ENCODE peak calls at places on chromosomes 16 and 17, in seven cellular contexts. X, O, F, W, J, H and K are unnamed samples. For H3K4me1, the result is how much of the 10 kb centered on the place peaks cover.

GRCh38 chr16:48193846-48194245 is 38.1 kb upstream of the ABCC12 start:
- DNase-seq in O (no peak), X (no peak), W (no peak), H (no peak), F (no peak), J (no peak), K (no peak)

GRCh38 chr17:14245002-14245401 is 8.3 kb upstream of the CDRT15 start:
- DNase-seq in X (no peak), H (no peak), F (no peak), J (no peak), O (no peak), W (no peak), K (peak)

GRCh38 chr17:21376835-21377690 is 906 bp downstream of the KCNJ12 start:
- DNase-seq in X (peak), W (peak), J (no peak), O (no peak), H (no peak), F (no peak), K (no peak)

GRCh38 chr17:48471807-48472484 is 41.9 kb upstream of the SKAP1 start:
- DNase-seq in F (no peak), W (peak), O (no peak), J (no peak), H (no peak), X (no peak), K (no peak)

GRCh38 chr16:19071811-19072777 is 4.7 kb downstream of the COQ7 start:
- DNase-seq in J (no peak), X (peak), H (peak), F (peak), W (peak), O (peak), K (peak)

GRCh38 chr17:78709688-78710290 is 72.3 kb downstream of the CYTH1 start:
- DNase-seq in W (peak), O (no peak), X (no peak), F (no peak), H (no peak), J (no peak), K (no peak)

GRCh38 chr16:29318037-29318436 is 88.5 kb downstream of the NPIPB11 start:
- DNase-seq in W (no peak), F (no peak), J (no peak), O (no peak), X (peak), H (no peak), K (peak)

GRCh38 chr16:89785523-89786155 is 30.8 kb downstream of the FANCA start:
- DNase-seq in O (peak), H (no peak), W (no peak), F (no peak), X (no peak), J (no peak), K (no peak)

GRCh38 chr17:77214743-77215142 is 74.0 kb downstream of the SEC14L1 start:
- DNase-seq in F (no peak), H (peak), X (peak), O (no peak), J (no peak), W (peak), K (no peak)

GRCh38 chr17:30217054-30217453 is 18.4 kb downstream of the SLC6A4 start:
- DNase-seq in J (no peak), F (no peak), O (no peak), H (no peak), X (no peak), W (no peak), K (no peak)

GRCh38 chr17:10149573-10150399 is 48.6 kb downstream of the GAS7 start:
- DNase-seq in W (no peak), F (no peak), X (peak), H (no peak), O (no peak), J (no peak), K (no peak)

GRCh38 chr17:74201250-74201649 is 2.2 kb upstream of the RPL38 start:
- DNase-seq in X (peak), O (no peak), H (no peak), F (no peak), W (no peak), J (no peak), K (no peak)

GRCh38 chr16:83954577-83955016 is 1.6 kb downstream of the OSGIN1 start:
- DNase-seq in O (no peak), J (peak), F (peak), X (peak), H (no peak), W (peak), K (peak)

GRCh38 chr17:38578229-38578628 is 27.5 kb downstream of the SRCIN1 start:
- DNase-seq in H (no peak), F (no peak), W (peak), J (no peak), X (no peak), O (no peak), K (peak)

GRCh38 chr16:52078716-52079655 is 468.0 kb downstream of the TOX3 start:
- DNase-seq in O (no peak), F (no peak), W (no peak), X (no peak), H (no peak), J (no peak), K (no peak)

GRCh38 chr17:35892091-35892637 is 12.0 kb upstream of the CCL5 start:
- DNase-seq in W (no peak), X (peak), O (no peak), H (no peak), F (no peak), J (no peak), K (no peak)

GRCh38 chr16:3652373-3653037 is 2.0 kb upstream of the DNASE1 start:
- DNase-seq in J (no peak), W (no peak), O (no peak), X (no peak), F (peak), H (no peak), K (no peak)

GRCh38 chr17:3636908-3637373 is 381 bp downstream of the CTNS start:
- DNase-seq in J (no peak), F (no peak), X (no peak), W (no peak), O (no peak), H (no peak), K (no peak)

GRCh38 chr16:23160082-23160481 is 10.8 kb upstream of the USP31 start:
- DNase-seq in O (no peak), W (no peak), F (no peak), J (no peak), H (no peak), X (no peak), K (no peak)

GRCh38 chr17:48636177-48637018 is 10.2 kb upstream of the HOXB9 start:
- DNase-seq in X (peak), J (no peak), W (peak), O (peak), F (peak), H (peak), K (peak)

GRCh38 chr16:65938083-65938482 is 428.4 kb upstream of the CDH5 start:
- DNase-seq in W (no peak), F (no peak), H (no peak), J (no peak), O (no peak), X (no peak), K (no peak)

GRCh38 chr16:31181102-31181830 is 1.3 kb downstream of the FUS start:
- DNase-seq in W (no peak), O (no peak), F (peak), J (no peak), X (no peak), H (peak), K (peak)

GRCh38 chr16:29770250-29770929 is 7.7 kb upstream of the ZG16 start:
- DNase-seq in H (no peak), W (no peak), F (no peak), O (no peak), X (no peak), J (no peak), K (no peak)

GRCh38 chr17:39666601-39667261 is 1.5 kb upstream of the PNMT start:
- DNase-seq in O (no peak), X (peak), H (no peak), F (no peak), W (no peak), J (no peak), K (no peak)

GRCh38 chr17:74639704-74640142 is 16.2 kb upstream of the CD300E start:
- DNase-seq in O (no peak), F (peak), W (no peak), H (peak), X (no peak), J (no peak), K (no peak)

GRCh38 chr16:2529061-2529931 is 1.9 kb downstream of the CEMP1 start:
- DNase-seq in X (no peak), O (no peak), J (no peak), H (no peak), F (no peak), W (peak), K (peak)

GRCh38 chr17:17497065-17497844 is 1.1 kb upstream of the RASD1 start:
- DNase-seq in W (no peak), F (peak), O (no peak), H (no peak), J (no peak), X (no peak), K (no peak)

GRCh38 chr17:4742629-4743028 is 2.9 kb upstream of the CXCL16 start:
- DNase-seq in W (no peak), H (no peak), J (no peak), F (no peak), X (no peak), O (no peak), K (no peak)

GRCh38 chr16:12706628-12707027 is 97.1 kb downstream of the CPPED1 start:
- DNase-seq in W (no peak), X (no peak), F (no peak), J (no peak), H (no peak), O (no peak), K (no peak)

GRCh38 chr16:2853531-2854073 is 4.4 kb downstream of the PRSS22 start:
- DNase-seq in W (no peak), J (no peak), X (no peak), F (no peak), O (no peak), H (no peak), K (no peak)

GRCh38 chr17:72588561-72588960 is 467.7 kb downstream of the SOX9 start:
- DNase-seq in X (no peak), F (no peak), H (no peak), J (no peak), W (no peak), O (no peak), K (no peak)

GRCh38 chr17:83099570-83100181 is 20.3 kb downstream of the METRNL start:
- DNase-seq in X (no peak), J (no peak), F (no peak), O (no peak), H (no peak), W (no peak), K (no peak)

GRCh38 chr17:34665803-34666763 is 86.7 kb downstream of the TMEM132E start:
- DNase-seq in O (no peak), J (no peak), W (peak), X (no peak), F (no peak), H (no peak), K (no peak)

GRCh38 chr16:78648517-78648916 is 549.1 kb downstream of the WWOX start:
- DNase-seq in J (no peak), F (no peak), W (no peak), H (no peak), X (no peak), O (no peak), K (no peak)

GRCh38 chr16:82059161-82059982 is 24.3 kb downstream of the HSD17B2 start:
- DNase-seq in O (no peak), F (no peak), J (no peak), W (no peak), X (no peak), H (no peak), K (no peak)

GRCh38 chr17:57889892-57890856 is 40.3 kb upstream of the MRPS23 start:
- DNase-seq in H (no peak), J (peak), X (peak), F (peak), W (peak), O (no peak), K (no peak)

DNA sequence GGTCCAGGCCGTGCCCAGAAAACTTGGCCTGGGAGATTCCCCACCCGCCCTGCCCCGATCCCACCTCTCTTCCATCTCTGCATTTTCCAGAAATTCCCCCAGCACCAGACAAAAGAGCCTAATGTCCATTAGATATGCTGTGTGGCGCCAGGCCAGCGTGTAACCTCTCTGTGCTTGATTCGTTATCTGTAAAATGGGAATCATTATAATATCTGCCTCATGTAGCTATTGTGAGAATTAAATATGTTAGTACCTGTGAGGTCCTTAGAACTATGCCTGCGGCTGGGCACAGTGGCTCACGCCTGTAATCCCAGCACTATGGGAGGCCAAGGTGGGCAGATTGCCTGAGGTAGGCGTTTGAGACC is 33.6 kb upstream of the IL21R start:
- DNase-seq in J (no peak), X (no peak), H (no peak), O (peak), W (no peak), F (no peak), K (no peak)
- H3K4me1 ChIP-seq in J (under half), X (under half), H (under half), O (half or more), W (under half), F (under half), K (under half)

GRCh38 chr17:56834380-56835258 is 668 bp downstream of the DGKE start:
- DNase-seq in O (peak), W (peak), X (peak), J (no peak), H (peak), F (peak), K (peak)
- H3K4me1 ChIP-seq in O (half or more), W (under half), X (under half), J (under half), H (half or more), F (under half), K (under half)

GRCh38 chr17:61420128-61420527 is 20.5 kb downstream of the TBX2 start:
- DNase-seq in X (no peak), H (no peak), F (no peak), O (no peak), W (no peak), J (no peak), K (no peak)
- H3K4me1 ChIP-seq in X (under half), H (under half), F (under half), O (under half), W (under half), J (under half), K (under half)

DNA sequence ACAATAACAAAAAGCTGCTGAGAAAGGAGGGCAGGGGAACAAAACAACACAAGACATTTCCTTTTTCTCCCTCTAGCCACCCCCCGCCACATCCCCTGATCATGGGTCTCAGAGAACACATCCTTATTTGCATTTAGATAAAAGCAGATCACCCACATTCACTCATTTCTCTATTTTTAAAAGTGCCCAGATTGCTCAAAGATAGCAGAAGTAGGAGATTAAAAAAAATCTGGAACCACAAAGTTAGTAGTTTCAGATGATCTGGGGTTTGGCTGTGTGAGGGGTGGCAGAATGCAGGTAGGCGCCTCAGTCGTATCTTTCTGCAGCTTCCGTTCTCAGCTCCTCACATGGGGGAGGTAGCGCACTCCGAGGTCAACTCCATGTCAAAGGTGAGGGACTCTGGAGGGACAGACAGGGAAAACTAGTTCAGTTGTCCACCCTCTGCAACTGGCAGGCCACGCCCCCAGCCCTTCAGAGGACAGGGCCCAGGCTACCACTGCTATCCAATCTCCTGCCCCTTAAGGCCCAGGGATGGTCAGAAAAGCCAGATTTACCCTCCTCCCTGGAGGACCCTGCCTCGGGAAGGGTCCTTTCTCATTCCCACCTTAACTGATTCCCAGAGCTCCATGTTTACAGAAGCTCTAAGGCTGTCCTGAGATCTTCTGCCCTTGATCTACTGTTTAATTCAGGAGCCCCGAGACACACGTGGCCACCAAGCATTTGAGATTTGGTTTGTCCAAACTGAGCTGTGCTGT is 27.3 kb downstream of the STAT5A start:
- DNase-seq in F (no peak), J (no peak), X (no peak), H (peak), W (no peak), O (peak), K (no peak)
- H3K4me1 ChIP-seq in F (under half), J (under half), X (under half), H (under half), W (under half), O (half or more), K (under half)